ENCODE peak calls at places on chromosome X, in nine cellular contexts. F is neural progenitor cell, M is PC-3, V is hepatocyte, O is OCI-LY7, A is MM.1S, L is HCT116, E is SK-N-SH, K is GM23338. J is an unnamed sample.

GRCh38 chrX:130896026-130896425 is 7.0 kb downstream of the ENOX2 start:
- DNase-seq in M (no peak), A (no peak), E (peak), K (no peak), F (no peak), O (no peak), V (peak), L (no peak), J (peak)

GRCh38 chrX:107673933-107674479 is 45.7 kb downstream of the PRPS1 start:
- DNase-seq in V (peak), L (no peak), O (peak), A (peak), E (no peak), K (peak), M (no peak), F (peak), J (peak)

GRCh38 chrX:154519389-154519788 is 3.4 kb upstream of the FAM3A start:
- DNase-seq in E (no peak), M (no peak), F (no peak), V (no peak), L (no peak), O (no peak), A (no peak), K (no peak), J (no peak)

GRCh38 chrX:77160301-77160700 is 286.9 kb upstream of the FGF16 start:
- DNase-seq in F (peak), O (peak), M (peak), V (no peak), L (no peak), A (no peak), E (no peak), K (peak), J (peak)

GRCh38 chrX:48487362-48487785 is 11.4 kb downstream of the FTSJ1 start:
- DNase-seq in F (no peak), A (no peak), E (no peak), M (peak), V (no peak), O (no peak), K (peak), L (peak), J (peak)

GRCh38 chrX:103831342-103831802 is 685 bp downstream of the RAB9B start:
- DNase-seq in A (no peak), O (no peak), V (peak), L (no peak), F (peak), M (peak), K (peak), E (peak), J (peak)

GRCh38 chrX:17591741-17592110 is 145.6 kb upstream of the SCML1 start:
- DNase-seq in L (no peak), O (no peak), E (no peak), K (no peak), V (no peak), M (peak), F (no peak), A (peak), J (peak)

GRCh38 chrX:132737743-132738142 is 220.7 kb downstream of the HS6ST2 start:
- DNase-seq in L (peak), K (no peak), V (no peak), A (peak), E (no peak), M (peak), F (no peak), O (no peak), J (no peak)

GRCh38 chrX:154349359-154349935 is 25.0 kb downstream of the FLNA start:
- DNase-seq in E (no peak), K (no peak), O (no peak), V (no peak), M (no peak), A (no peak), F (no peak), L (no peak), J (peak)

GRCh38 chrX:136185409-136186022 is 38.2 kb downstream of the FHL1 start:
- DNase-seq in E (no peak), O (no peak), L (peak), M (peak), V (no peak), K (no peak), F (no peak), A (no peak), J (peak)

GRCh38 chrX:7055386-7056137 is 92.0 kb upstream of the STS start:
- DNase-seq in A (no peak), M (no peak), O (peak), E (no peak), F (no peak), V (no peak), K (no peak), L (no peak), J (no peak)

GRCh38 chrX:121114691-121115090 is 67.3 kb downstream of the GLUD2 start:
- DNase-seq in F (no peak), V (no peak), K (no peak), M (no peak), A (no peak), O (no peak), L (no peak), E (no peak), J (no peak)

GRCh38 chrX:121109986-121110385 is 62.6 kb downstream of the GLUD2 start:
- DNase-seq in L (no peak), K (no peak), E (no peak), F (no peak), O (no peak), M (no peak), V (no peak), A (no peak), J (no peak)

GRCh38 chrX:121106484-121107235 is 59.2 kb downstream of the GLUD2 start:
- DNase-seq in A (no peak), E (no peak), F (no peak), M (no peak), K (no peak), O (no peak), V (no peak), L (no peak), J (no peak)

GRCh38 chrX:121110536-121110935 is 63.1 kb downstream of the GLUD2 start:
- DNase-seq in A (no peak), F (no peak), K (no peak), O (no peak), V (no peak), E (no peak), L (no peak), M (no peak), J (no peak)
- TF ChIP-seq EZH2phosphoT487 in A (no peak), F (no peak), K (no peak), O (no peak), V (no peak), E (no peak), L (no peak), M (no peak), J (no peak)

DNA sequence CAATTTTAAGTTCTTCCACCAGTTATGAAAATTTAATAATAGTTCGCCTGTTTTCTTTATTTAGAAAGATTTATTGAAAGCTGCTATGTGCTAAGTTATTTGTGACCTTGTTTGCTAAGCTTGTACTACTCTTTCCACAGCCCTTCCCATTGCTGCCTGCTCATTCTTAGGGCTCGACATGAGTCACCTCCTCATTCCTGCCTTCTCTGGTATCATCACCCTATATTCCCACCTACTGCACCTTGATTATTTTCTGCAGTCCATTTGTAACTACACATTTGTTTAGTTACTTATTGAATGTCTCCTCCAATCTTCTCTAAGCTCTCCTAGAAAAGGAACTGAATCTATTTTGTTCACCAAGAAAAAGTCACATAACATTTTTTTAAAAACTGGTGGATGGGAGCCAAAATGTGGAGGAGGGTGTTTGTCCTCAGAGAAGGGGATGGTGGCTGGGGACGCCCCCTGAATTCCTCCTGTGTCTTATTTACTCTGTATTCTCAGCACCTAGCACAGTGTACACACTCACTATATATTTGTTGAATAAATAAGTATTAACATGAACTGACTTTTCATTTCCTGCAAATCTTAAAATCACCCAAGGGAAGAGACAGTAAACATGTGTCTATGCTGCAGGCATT is 3.7 kb upstream of the RAB9A start:
- DNase-seq in E (no peak), K (no peak), F (no peak), L (no peak), O (no peak), M (peak), A (no peak), V (no peak), J (peak)
- H3K4me3 ChIP-seq in E (no peak), K (no peak), F (no peak), L (no peak), O (no peak), M (no peak), A (no peak), V (no peak), J (no peak)

GRCh38 chrX:39755152-39756032 is 342.4 kb downstream of the BCOR start:
- DNase-seq in V (peak), F (peak), O (peak), A (no peak), K (no peak), L (peak), M (peak), E (peak), J (peak)
- TF ChIP-seq EZH2phosphoT487 in V (no peak), F (no peak), O (no peak), A (no peak), K (no peak), L (no peak), M (peak), E (no peak), J (no peak)

DNA sequence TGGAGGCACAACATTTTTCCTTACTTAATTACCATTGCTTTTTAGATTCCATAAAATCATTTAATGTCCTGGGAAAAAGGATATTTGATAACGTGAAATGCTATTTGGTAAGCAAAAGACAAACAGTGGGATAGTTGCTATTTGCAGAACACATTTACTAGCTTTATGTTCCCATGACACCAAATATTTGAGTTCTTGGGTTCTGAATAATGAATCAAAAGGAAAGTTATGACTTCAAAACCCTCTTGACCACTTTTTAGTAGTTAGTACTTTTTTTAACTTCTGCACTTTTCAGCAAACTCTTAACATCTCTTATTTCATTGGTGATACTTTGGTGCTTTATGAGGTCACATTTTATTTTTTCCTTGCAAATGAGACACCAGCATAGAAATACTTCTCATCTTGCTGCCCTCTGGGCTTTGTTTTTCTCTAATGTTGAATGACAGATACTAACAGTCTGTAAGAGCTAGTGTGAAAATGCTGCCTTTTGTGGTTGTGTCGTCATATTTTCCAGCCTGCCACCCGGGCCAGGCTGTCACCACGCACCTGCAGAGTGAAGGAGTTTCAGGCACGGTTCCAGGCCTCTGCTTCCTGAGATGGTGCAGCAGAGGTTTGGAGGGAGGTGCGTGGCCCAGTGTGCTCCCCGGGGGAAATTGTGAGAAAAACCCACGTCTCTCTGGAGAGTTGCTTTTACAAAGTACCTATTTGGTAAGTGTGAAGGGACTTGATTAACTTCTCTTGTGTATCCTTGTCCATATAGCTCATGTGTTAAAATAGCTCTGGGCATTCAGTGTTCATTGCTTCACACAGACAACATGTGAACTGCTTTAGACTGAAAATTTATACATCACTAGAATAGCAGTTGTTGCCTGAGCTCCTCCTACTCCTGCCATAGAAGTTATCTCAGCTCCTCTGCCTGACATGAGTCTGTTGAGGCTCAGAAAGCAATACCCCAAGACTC is 34.7 kb downstream of the MSL3 start:
- DNase-seq in F (no peak), A (peak), V (no peak), O (peak), M (peak), K (no peak), L (no peak), E (no peak), J (no peak)
- H3K4me3 ChIP-seq in F (no peak), A (no peak), V (no peak), O (peak), M (no peak), K (no peak), L (no peak), E (no peak), J (no peak)

DNA sequence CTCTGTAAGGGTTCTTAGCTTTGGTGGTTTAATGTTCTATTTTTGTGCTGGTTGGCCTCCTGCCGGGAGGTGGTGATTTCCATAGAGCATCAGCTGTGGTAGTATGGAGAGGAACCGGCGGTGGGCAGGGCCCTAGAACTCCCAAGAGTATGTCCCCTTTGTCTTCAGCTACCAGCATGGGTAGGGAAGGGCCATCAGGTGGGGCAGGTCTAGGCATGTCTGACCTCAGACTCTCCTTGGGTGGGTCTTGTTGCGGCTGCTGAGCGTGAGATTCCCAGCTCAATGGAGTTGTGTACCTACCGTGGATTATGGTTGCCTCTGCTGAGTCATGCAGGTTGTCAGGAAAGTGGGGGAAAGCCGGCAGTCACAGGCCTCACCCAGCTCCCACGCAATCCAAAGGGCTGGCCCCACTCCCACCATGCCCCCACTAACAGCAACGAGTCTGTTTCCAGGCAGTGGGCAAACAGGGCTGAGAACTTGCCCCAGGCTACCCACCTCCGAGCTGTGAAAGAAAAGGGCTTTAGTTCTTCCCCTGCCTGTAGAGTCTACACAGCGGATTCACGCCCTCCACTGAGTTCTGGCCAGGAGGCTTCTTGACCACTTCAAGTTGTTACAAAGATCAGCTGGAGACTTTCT is 235.9 kb downstream of the RPA4 start:
- DNase-seq in O (no peak), L (no peak), V (no peak), E (no peak), M (no peak), K (no peak), F (no peak), A (no peak), J (no peak)
- TF ChIP-seq EZH2phosphoT487 in O (no peak), L (no peak), V (no peak), E (no peak), M (no peak), K (no peak), F (no peak), A (no peak), J (no peak)